ENCODE peak calls at places on chromosomes 5 and 9, in six cellular contexts. R is pancreas; O is OCI-LY7; M is CD4-positive, alpha-beta memory T cell; K is uterus; J is cardiac muscle cell. W is an unnamed sample.

GRCh38 chr5:179201986-179202385 is 141.8 kb downstream of the ZNF354C start:
- DNase-seq in M (no peak), O (no peak), J (no peak), R (no peak), K (no peak), W (no peak)

GRCh38 chr9:4984171-4984570 is 901 bp upstream of the JAK2 start:
- DNase-seq in M (no peak), K (no peak), O (no peak), J (no peak), R (no peak), W (no peak)

GRCh38 chr5:7540806-7541205 is 144.9 kb downstream of the ADCY2 start:
- DNase-seq in R (no peak), O (no peak), M (no peak), K (no peak), J (no peak), W (no peak)

GRCh38 chr5:38167562-38167996 is 90.8 kb upstream of the EGFLAM start:
- DNase-seq in O (no peak), K (no peak), J (no peak), M (no peak), R (no peak), W (no peak)

GRCh38 chr5:74021090-74021489 is 395.1 kb downstream of the ARHGEF28 start:
- DNase-seq in R (no peak), M (no peak), K (no peak), J (no peak), O (no peak), W (no peak)

GRCh38 chr5:69431424-69432303 is 16.7 kb downstream of the MARVELD2 start:
- DNase-seq in M (no peak), J (no peak), O (no peak), K (no peak), R (no peak), W (no peak)

GRCh38 chr5:45696206-45696836 is at the start of gene HCN1:
- DNase-seq in R (peak), K (peak), M (no peak), O (no peak), J (peak), W (peak)

GRCh38 chr5:150544606-150545219 is 36.8 kb downstream of the NDST1 start:
- DNase-seq in M (peak), O (peak), J (peak), R (peak), K (peak), W (peak)

GRCh38 chr5:38022621-38023020 is 182.8 kb upstream of the GDNF start:
- DNase-seq in J (no peak), R (no peak), M (no peak), O (no peak), K (no peak), W (no peak)

GRCh38 chr9:121784706-121785426 is 133.4 kb downstream of the DAB2IP start:
- DNase-seq in O (no peak), R (no peak), M (no peak), K (no peak), J (no peak), W (no peak)

GRCh38 chr9:116791314-116791713 is 104.2 kb downstream of the TRIM32 start:
- DNase-seq in J (no peak), M (no peak), K (no peak), R (no peak), O (no peak), W (no peak)

GRCh38 chr5:174418809-174419522 is 305.4 kb upstream of the MSX2 start:
- DNase-seq in J (peak), K (no peak), M (no peak), O (no peak), R (no peak), W (no peak)

DNA sequence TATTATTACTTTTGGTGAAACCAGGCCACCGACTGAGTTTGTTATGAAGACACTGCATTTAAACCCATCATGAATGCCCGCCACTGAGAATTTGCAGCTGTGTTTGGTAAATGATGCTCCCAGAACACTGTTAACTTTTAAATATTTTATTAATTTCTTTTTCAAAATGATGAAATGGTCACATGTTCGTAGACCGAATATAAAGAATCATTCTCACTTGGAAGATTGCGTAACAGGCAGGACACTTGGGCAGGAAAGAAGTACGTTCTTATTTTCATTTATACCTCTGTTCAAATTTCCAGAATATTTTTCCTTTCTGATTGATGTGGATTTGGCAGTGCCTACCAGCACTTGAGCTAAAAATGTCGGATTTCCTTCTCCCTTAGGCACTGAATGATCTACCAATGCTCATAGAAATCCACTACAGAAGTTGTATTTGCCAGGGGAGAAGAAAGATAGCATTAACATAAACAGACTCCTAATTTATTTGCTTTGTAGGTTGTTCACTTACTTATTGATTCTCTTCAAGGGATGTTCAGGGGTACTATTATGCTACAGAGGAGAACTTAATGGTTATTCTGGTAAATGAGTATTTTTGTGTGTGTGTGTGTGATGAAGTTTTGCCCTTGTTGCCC is 13.8 kb downstream of the CYFIP2 start:
- DNase-seq in M (no peak), K (no peak), R (no peak), J (no peak), O (no peak), W (no peak)
- H3K27ac ChIP-seq in M (no peak), K (no peak), R (no peak), J (no peak), O (no peak), W (no peak)

GRCh38 chr9:31608413-31608812 is 776.0 kb upstream of the ACO1 start:
- DNase-seq in O (no peak), M (no peak), R (no peak), K (no peak), J (no peak), W (no peak)
- H3K27ac ChIP-seq in O (no peak), M (no peak), R (no peak), K (no peak), J (no peak), W (no peak)

GRCh38 chr9:128836509-128837145 is 7.0 kb upstream of the SPOUT1 start:
- DNase-seq in O (no peak), K (no peak), J (no peak), R (no peak), M (no peak), W (no peak)
- H3K27ac ChIP-seq in O (no peak), K (no peak), J (no peak), R (no peak), M (no peak), W (no peak)

GRCh38 chr9:6498982-6499381 is 86.0 kb downstream of the UHRF2 start:
- DNase-seq in O (no peak), J (peak), M (no peak), K (no peak), R (no peak), W (no peak)
- H3K27ac ChIP-seq in O (no peak), J (no peak), M (no peak), K (no peak), R (no peak), W (no peak)

DNA sequence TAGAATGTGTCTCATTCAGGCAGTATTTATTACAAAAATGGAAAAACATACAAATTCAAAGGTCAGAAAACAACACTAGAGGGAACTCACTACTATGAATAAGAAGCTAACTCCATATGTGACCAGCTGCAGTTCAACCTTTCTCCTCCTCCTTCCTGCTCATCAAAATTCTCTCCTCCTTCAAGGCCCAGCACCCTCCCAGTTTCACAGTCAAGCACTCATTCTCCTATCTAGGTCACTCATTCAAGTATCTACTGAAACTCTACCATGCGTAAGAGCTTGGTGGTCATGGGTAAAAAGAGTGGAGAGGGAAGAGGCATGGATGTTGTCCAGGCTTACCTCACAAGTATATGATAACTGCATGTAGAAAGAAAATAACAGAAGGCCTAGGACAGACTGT is 27.6 kb downstream of the ECPAS start:
- DNase-seq in K (no peak), J (peak), M (no peak), R (no peak), O (no peak), W (no peak)
- H3K27ac ChIP-seq in K (no peak), J (no peak), M (no peak), R (no peak), O (no peak), W (no peak)

GRCh38 chr5:96093340-96093739 is 131.7 kb upstream of the ELL2 start:
- DNase-seq in R (peak), O (no peak), J (no peak), M (no peak), K (no peak), W (no peak)

GRCh38 chr5:96091874-96092273 is 130.2 kb upstream of the ELL2 start:
- DNase-seq in J (no peak), O (no peak), K (no peak), M (no peak), R (no peak), W (no peak)

GRCh38 chr5:96087939-96088338 is 126.3 kb upstream of the ELL2 start:
- DNase-seq in R (no peak), O (no peak), K (no peak), M (no peak), J (no peak), W (no peak)

GRCh38 chr5:96088676-96089075 is 127.0 kb upstream of the ELL2 start:
- DNase-seq in K (no peak), M (no peak), O (no peak), R (no peak), J (no peak), W (no peak)

DNA sequence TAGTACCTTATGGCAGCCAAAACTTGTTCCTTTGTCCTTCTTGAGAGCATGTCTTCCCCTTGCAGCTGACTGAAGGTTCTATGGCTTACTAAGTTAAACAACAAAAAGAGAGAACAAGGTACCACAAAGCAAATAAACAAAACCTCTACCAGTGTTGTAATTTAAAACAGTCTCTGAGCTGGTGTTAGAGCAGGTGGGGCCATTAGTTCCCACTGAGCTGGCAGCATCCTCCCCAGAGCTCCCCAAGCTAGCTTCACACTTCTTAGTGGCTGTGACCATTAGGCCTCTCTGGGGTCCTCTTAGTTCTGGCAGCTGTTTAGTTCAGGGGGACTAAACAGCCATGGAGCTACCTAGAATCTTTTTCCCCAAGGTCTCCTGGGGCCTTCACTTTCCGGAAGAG is 128.6 kb upstream of the ELL2 start:
- DNase-seq in M (no peak), K (no peak), O (no peak), J (no peak), R (no peak), W (no peak)
- H3K27ac ChIP-seq in M (no peak), K (no peak), O (no peak), J (no peak), R (no peak), W (no peak)

DNA sequence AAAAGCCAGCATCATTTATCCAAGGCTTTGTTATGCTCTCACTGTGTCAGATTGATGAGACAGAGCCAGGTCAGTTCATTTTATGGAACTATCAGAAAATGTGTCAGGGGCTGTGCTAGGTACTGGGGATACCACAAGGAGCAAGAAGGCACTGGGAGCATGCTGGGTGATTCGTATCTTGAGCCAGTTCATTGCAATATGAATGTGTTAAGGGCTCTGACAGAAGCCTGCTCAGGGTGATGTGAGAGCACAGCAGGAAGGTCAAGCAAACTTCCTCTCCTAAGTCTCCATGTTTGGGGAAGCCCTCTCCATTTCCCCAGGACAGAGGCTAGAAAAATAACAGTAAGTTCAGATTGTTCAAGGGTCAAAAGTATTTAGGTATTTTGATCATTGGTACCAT is 19.8 kb downstream of the C7 start:
- DNase-seq in R (no peak), M (no peak), O (no peak), K (no peak), J (no peak), W (no peak)
- H3K27ac ChIP-seq in R (no peak), M (no peak), O (no peak), K (no peak), J (no peak), W (no peak)

W was measured in substantia nigra.